ENCODE peak calls at places on chromosomes 13 and 19, in seven cellular contexts. One of them, this sample, is unnamed.

GRCh38 chr19:6210721-6211600 is 68.8 kb downstream of the MLLT1 start:
- DNase-seq in breast epithelium: no peak
- DNase-seq in HL-60: no peak
- DNase-seq in stomach: no peak
- DNase-seq in suprapubic skin: no peak
- DNase-seq in upper lobe of left lung: peak; percentile 76
- DNase-seq in HCT116: no peak
- DNase-seq in this sample: no peak

GRCh38 chr19:19480688-19481087 is 34.7 kb downstream of the TSSK6 start:
- DNase-seq in breast epithelium: no peak
- DNase-seq in HL-60: no peak
- DNase-seq in stomach: no peak
- DNase-seq in suprapubic skin: no peak
- DNase-seq in upper lobe of left lung: no peak
- DNase-seq in HCT116: no peak
- DNase-seq in this sample: no peak

GRCh38 chr13:98992355-98992754 is 14.5 kb upstream of the DOCK9 start:
- DNase-seq in breast epithelium: no peak
- DNase-seq in HL-60: no peak
- DNase-seq in stomach: no peak
- DNase-seq in suprapubic skin: no peak
- DNase-seq in upper lobe of left lung: no peak
- DNase-seq in HCT116: no peak
- DNase-seq in this sample: no peak

GRCh38 chr19:17766543-17767131 is 15.4 kb downstream of the FCHO1 start:
- DNase-seq in breast epithelium: peak; percentile 71
- DNase-seq in HL-60: peak; percentile 88
- DNase-seq in stomach: peak; percentile 89
- DNase-seq in suprapubic skin: peak; percentile 90
- DNase-seq in upper lobe of left lung: peak; percentile 95
- DNase-seq in HCT116: peak; percentile 88
- DNase-seq in this sample: no peak

GRCh38 chr19:28313633-28314032 is 899.3 kb downstream of the UQCRFS1 start:
- DNase-seq in breast epithelium: no peak
- DNase-seq in HL-60: no peak
- DNase-seq in stomach: no peak
- DNase-seq in suprapubic skin: no peak
- DNase-seq in upper lobe of left lung: no peak
- DNase-seq in HCT116: no peak
- DNase-seq in this sample: no peak

GRCh38 chr13:113851826-113852535 is 11.9 kb downstream of the GAS6 start:
- DNase-seq in breast epithelium: peak; percentile 48
- DNase-seq in HL-60: no peak
- DNase-seq in stomach: no peak
- DNase-seq in suprapubic skin: peak; percentile 45
- DNase-seq in upper lobe of left lung: peak; percentile 50
- DNase-seq in HCT116: no peak
- DNase-seq in this sample: peak; percentile 76

GRCh38 chr19:14818588-14818987 is 16.4 kb downstream of the OR7A5 start:
- DNase-seq in breast epithelium: no peak
- DNase-seq in HL-60: no peak
- DNase-seq in stomach: no peak
- DNase-seq in suprapubic skin: no peak
- DNase-seq in upper lobe of left lung: no peak
- DNase-seq in HCT116: no peak
- DNase-seq in this sample: no peak

GRCh38 chr19:56176881-56177280 is 1.1 kb downstream of the GALP start:
- DNase-seq in breast epithelium: no peak
- DNase-seq in HL-60: no peak
- DNase-seq in stomach: no peak
- DNase-seq in suprapubic skin: no peak
- DNase-seq in upper lobe of left lung: no peak
- DNase-seq in HCT116: no peak
- DNase-seq in this sample: no peak

GRCh38 chr13:89324582-89324981 is 1653.4 kb downstream of the SLITRK5 start:
- DNase-seq in breast epithelium: no peak
- DNase-seq in HL-60: no peak
- DNase-seq in stomach: no peak
- DNase-seq in suprapubic skin: no peak
- DNase-seq in upper lobe of left lung: no peak
- DNase-seq in HCT116: no peak
- DNase-seq in this sample: no peak

GRCh38 chr19:49889687-49890348 is 6.9 kb downstream of the IL4I1 start:
- DNase-seq in breast epithelium: peak; percentile 66
- DNase-seq in HL-60: peak; percentile 61
- DNase-seq in stomach: peak; percentile 77
- DNase-seq in suprapubic skin: no peak
- DNase-seq in upper lobe of left lung: peak; percentile 96
- DNase-seq in HCT116: peak; percentile 53
- DNase-seq in this sample: no peak

GRCh38 chr13:102697929-102698648 is 3.2 kb upstream of the METTL21C start:
- DNase-seq in breast epithelium: no peak
- DNase-seq in HL-60: no peak
- DNase-seq in stomach: no peak
- DNase-seq in suprapubic skin: no peak
- DNase-seq in upper lobe of left lung: no peak
- DNase-seq in HCT116: no peak
- DNase-seq in this sample: no peak

GRCh38 chr19:58349590-58349989 is 3.7 kb downstream of the A1BG start:
- DNase-seq in breast epithelium: no peak
- DNase-seq in HL-60: no peak
- DNase-seq in stomach: no peak
- DNase-seq in suprapubic skin: no peak
- DNase-seq in upper lobe of left lung: no peak
- DNase-seq in HCT116: no peak
- DNase-seq in this sample: no peak

GRCh38 chr19:4414800-4415251 is 12.4 kb downstream of the CHAF1A start:
- DNase-seq in breast epithelium: no peak
- DNase-seq in HL-60: no peak
- DNase-seq in stomach: no peak
- DNase-seq in suprapubic skin: no peak
- DNase-seq in upper lobe of left lung: no peak
- DNase-seq in HCT116: no peak
- DNase-seq in this sample: no peak

GRCh38 chr13:22451345-22451744 is 729.4 kb upstream of the SGCG start:
- DNase-seq in breast epithelium: no peak
- DNase-seq in HL-60: no peak
- DNase-seq in stomach: no peak
- DNase-seq in suprapubic skin: no peak
- DNase-seq in upper lobe of left lung: no peak
- DNase-seq in HCT116: no peak
- DNase-seq in this sample: no peak

GRCh38 chr19:39971380-39971841 is 446 bp downstream of the PSMC4 start:
- DNase-seq in breast epithelium: no peak
- DNase-seq in HL-60: no peak
- DNase-seq in stomach: peak; percentile 26
- DNase-seq in suprapubic skin: no peak
- DNase-seq in upper lobe of left lung: peak; percentile 75
- DNase-seq in HCT116: no peak
- DNase-seq in this sample: no peak

GRCh38 chr13:70390064-70390463 is 281.8 kb upstream of the KLHL1 start:
- DNase-seq in breast epithelium: no peak
- DNase-seq in HL-60: no peak
- DNase-seq in stomach: no peak
- DNase-seq in suprapubic skin: no peak
- DNase-seq in upper lobe of left lung: no peak
- DNase-seq in HCT116: no peak
- DNase-seq in this sample: no peak

GRCh38 chr19:737591-738093 is 13.3 kb upstream of the MISP start:
- DNase-seq in breast epithelium: no peak
- DNase-seq in HL-60: peak; percentile 52
- DNase-seq in stomach: peak; percentile 52
- DNase-seq in suprapubic skin: no peak
- DNase-seq in upper lobe of left lung: peak; percentile 83
- DNase-seq in HCT116: no peak
- DNase-seq in this sample: no peak

GRCh38 chr19:788821-789472 is 8.3 kb upstream of the PTBP1 start:
- DNase-seq in breast epithelium: no peak
- DNase-seq in HL-60: no peak
- DNase-seq in stomach: no peak
- DNase-seq in suprapubic skin: no peak
- DNase-seq in upper lobe of left lung: peak; percentile 76
- DNase-seq in HCT116: no peak
- DNase-seq in this sample: no peak

GRCh38 chr13:111183959-111184684 is 69.0 kb downstream of the ARHGEF7 start:
- DNase-seq in breast epithelium: no peak
- DNase-seq in HL-60: no peak
- DNase-seq in stomach: no peak
- DNase-seq in suprapubic skin: no peak
- DNase-seq in upper lobe of left lung: no peak
- DNase-seq in HCT116: no peak
- DNase-seq in this sample: no peak

GRCh38 chr13:50589139-50589538 is 254.4 kb downstream of the DLEU7 start:
- DNase-seq in breast epithelium: no peak
- DNase-seq in HL-60: peak; percentile 61
- DNase-seq in stomach: no peak
- DNase-seq in suprapubic skin: no peak
- DNase-seq in upper lobe of left lung: no peak
- DNase-seq in HCT116: no peak
- DNase-seq in this sample: no peak

GRCh38 chr19:32166238-32166637 is 179.2 kb upstream of the ZNF507 start:
- DNase-seq in breast epithelium: no peak
- DNase-seq in HL-60: no peak
- DNase-seq in stomach: no peak
- DNase-seq in suprapubic skin: no peak
- DNase-seq in upper lobe of left lung: no peak
- DNase-seq in HCT116: no peak
- DNase-seq in this sample: no peak

GRCh38 chr19:7251502-7251901 is 42.7 kb downstream of the INSR start:
- DNase-seq in breast epithelium: no peak
- DNase-seq in HL-60: peak; percentile 76
- DNase-seq in stomach: no peak
- DNase-seq in suprapubic skin: no peak
- DNase-seq in upper lobe of left lung: no peak
- DNase-seq in HCT116: no peak
- DNase-seq in this sample: no peak

GRCh38 chr13:42011601-42012401 is 36.6 kb upstream of the DGKH start:
- DNase-seq in breast epithelium: peak; percentile 61
- DNase-seq in HL-60: no peak
- DNase-seq in stomach: peak; percentile 28
- DNase-seq in suprapubic skin: no peak
- DNase-seq in upper lobe of left lung: peak; percentile 22
- DNase-seq in HCT116: no peak
- DNase-seq in this sample: no peak

GRCh38 chr13:77579971-77580370 is 44.5 kb downstream of the SCEL start:
- DNase-seq in breast epithelium: no peak
- DNase-seq in HL-60: no peak
- DNase-seq in stomach: no peak
- DNase-seq in suprapubic skin: no peak
- DNase-seq in upper lobe of left lung: no peak
- DNase-seq in HCT116: no peak
- DNase-seq in this sample: no peak

GRCh38 chr13:48761256-48761655 is 107.5 kb downstream of the CYSLTR2 start:
- DNase-seq in breast epithelium: no peak
- DNase-seq in HL-60: no peak
- DNase-seq in stomach: no peak
- DNase-seq in suprapubic skin: no peak
- DNase-seq in upper lobe of left lung: no peak
- DNase-seq in HCT116: no peak
- DNase-seq in this sample: no peak

GRCh38 chr13:30466358-30466714 is 600 bp upstream of the HMGB1 start:
- DNase-seq in breast epithelium: no peak
- DNase-seq in HL-60: no peak
- DNase-seq in stomach: no peak
- DNase-seq in suprapubic skin: no peak
- DNase-seq in upper lobe of left lung: no peak
- DNase-seq in HCT116: no peak
- DNase-seq in this sample: no peak
- TF ChIP-seq POLR2AphosphoS5 in breast epithelium: no peak
- TF ChIP-seq POLR2AphosphoS5 in HL-60: no peak
- TF ChIP-seq POLR2AphosphoS5 in stomach: no peak
- TF ChIP-seq POLR2AphosphoS5 in suprapubic skin: no peak
- TF ChIP-seq POLR2AphosphoS5 in upper lobe of left lung: no peak
- TF ChIP-seq POLR2AphosphoS5 in HCT116: no peak
- TF ChIP-seq POLR2AphosphoS5 in this sample: no peak

GRCh38 chr19:35777411-35777841 is 2.1 kb downstream of the ARHGAP33 start:
- DNase-seq in breast epithelium: no peak
- DNase-seq in HL-60: no peak
- DNase-seq in stomach: no peak
- DNase-seq in suprapubic skin: no peak
- DNase-seq in upper lobe of left lung: no peak
- DNase-seq in HCT116: no peak
- DNase-seq in this sample: no peak
- TF ChIP-seq CTCF in breast epithelium: no peak
- TF ChIP-seq CTCF in HL-60: no peak
- TF ChIP-seq CTCF in stomach: no peak
- TF ChIP-seq CTCF in suprapubic skin: no peak
- TF ChIP-seq CTCF in upper lobe of left lung: no peak
- TF ChIP-seq CTCF in HCT116: no peak
- TF ChIP-seq CTCF in this sample: no peak

GRCh38 chr13:40401911-40402776 is 264.3 kb downstream of the FOXO1 start:
- DNase-seq in breast epithelium: peak; percentile 81
- DNase-seq in HL-60: peak; percentile 99
- DNase-seq in stomach: peak; percentile 85
- DNase-seq in suprapubic skin: peak; percentile 97
- DNase-seq in upper lobe of left lung: no peak
- DNase-seq in HCT116: peak; percentile 64
- DNase-seq in this sample: peak; percentile 98
- TF ChIP-seq POLR2AphosphoS5 in breast epithelium: peak; percentile 89
- TF ChIP-seq POLR2AphosphoS5 in HL-60: peak; percentile 87
- TF ChIP-seq POLR2AphosphoS5 in stomach: peak; percentile 76
- TF ChIP-seq POLR2AphosphoS5 in suprapubic skin: no peak
- TF ChIP-seq POLR2AphosphoS5 in upper lobe of left lung: peak; percentile 93
- TF ChIP-seq POLR2AphosphoS5 in HCT116: peak; percentile 33
- TF ChIP-seq POLR2AphosphoS5 in this sample: peak; percentile 79

GRCh38 chr13:112711528-112712265 is 21.9 kb downstream of the ATP11A start:
- DNase-seq in breast epithelium: peak; percentile 66
- DNase-seq in HL-60: no peak
- DNase-seq in stomach: peak; percentile 74
- DNase-seq in suprapubic skin: peak; percentile 86
- DNase-seq in upper lobe of left lung: peak; percentile 73
- DNase-seq in HCT116: peak; percentile 85
- DNase-seq in this sample: no peak
- TF ChIP-seq CTCF in breast epithelium: no peak
- TF ChIP-seq CTCF in HL-60: no peak
- TF ChIP-seq CTCF in stomach: no peak
- TF ChIP-seq CTCF in suprapubic skin: no peak
- TF ChIP-seq CTCF in upper lobe of left lung: no peak
- TF ChIP-seq CTCF in HCT116: no peak
- TF ChIP-seq CTCF in this sample: no peak

DNA sequence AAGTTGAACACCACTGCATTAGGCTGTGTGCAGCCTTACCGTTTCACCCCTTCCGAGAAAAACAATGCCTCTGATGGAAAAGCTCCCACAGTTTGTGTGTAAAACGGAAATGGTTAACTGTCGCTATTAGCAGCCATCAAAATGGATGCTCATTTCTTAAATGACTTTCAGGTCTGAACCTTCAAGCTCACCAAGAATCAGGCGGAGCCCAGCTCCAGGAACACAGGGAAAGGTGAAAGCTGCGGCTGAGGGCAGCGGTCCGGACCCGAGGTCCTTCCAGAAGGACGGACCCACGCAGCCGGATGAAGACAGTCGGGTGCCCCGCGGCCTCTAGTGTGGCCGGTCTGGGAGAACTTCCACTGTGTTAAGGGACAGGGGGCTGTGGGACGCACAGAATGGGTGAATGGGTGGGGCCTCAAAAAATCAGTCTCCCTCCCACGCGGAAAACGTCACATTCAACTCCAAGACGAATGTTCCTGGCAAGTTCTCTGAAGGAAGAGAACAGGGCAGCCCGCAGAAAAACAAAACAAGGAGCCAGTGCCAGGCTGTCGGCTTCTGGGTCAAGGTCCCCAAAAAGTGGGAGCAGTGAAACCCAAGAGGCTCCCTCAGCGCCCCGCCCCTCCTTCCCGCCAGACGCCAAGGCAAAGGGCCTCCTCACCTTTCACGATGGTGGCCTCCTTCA is 4.9 kb downstream of the IRS2 start:
- DNase-seq in breast epithelium: no peak
- DNase-seq in HL-60: no peak
- DNase-seq in stomach: peak; percentile 47
- DNase-seq in suprapubic skin: no peak
- DNase-seq in upper lobe of left lung: peak; percentile 63
- DNase-seq in HCT116: no peak
- DNase-seq in this sample: no peak
- TF ChIP-seq POLR2AphosphoS5 in breast epithelium: no peak
- TF ChIP-seq POLR2AphosphoS5 in HL-60: no peak
- TF ChIP-seq POLR2AphosphoS5 in stomach: peak; percentile 2
- TF ChIP-seq POLR2AphosphoS5 in suprapubic skin: no peak
- TF ChIP-seq POLR2AphosphoS5 in upper lobe of left lung: no peak
- TF ChIP-seq POLR2AphosphoS5 in HCT116: no peak
- TF ChIP-seq POLR2AphosphoS5 in this sample: no peak